ENCODE peak calls at places on chromosomes 1 and 21, in nine cellular contexts. X is hypothalamus, N is HCT116, R is myocyte, M is T-helper 2 cell, Y is brain microvascular endothelial cell, W is body of pancreas, D is IMR-90, C is HS-5. J is an unnamed sample.

GRCh38 chr1:156086256-156086662 is 4.0 kb upstream of the MEX3A start:
- DNase-seq in N (no peak), M (no peak), W (peak), C (no peak), R (no peak), X (no peak), D (peak), Y (peak), J (no peak)

GRCh38 chr1:28115267-28115666 is 26.9 kb upstream of the EYA3 start:
- DNase-seq in X (no peak), R (no peak), N (no peak), Y (no peak), D (peak), M (peak), C (no peak), W (no peak), J (peak)

GRCh38 chr1:182616130-182617074 is 12.2 kb upstream of the RGS16 start:
- DNase-seq in M (peak), D (peak), N (no peak), R (peak), W (peak), C (no peak), X (peak), Y (peak), J (peak)

GRCh38 chr1:34590211-34590623 is 164.6 kb upstream of the GJB5 start:
- DNase-seq in R (no peak), M (no peak), N (peak), Y (no peak), D (no peak), C (no peak), X (no peak), W (peak), J (no peak)

GRCh38 chr1:150259758-150260669 is 2.4 kb downstream of the CA14 start:
- DNase-seq in M (no peak), R (peak), D (no peak), W (peak), N (no peak), X (no peak), C (no peak), Y (no peak), J (no peak)

GRCh38 chr1:59015708-59016107 is 231.9 kb upstream of the JUN start:
- DNase-seq in D (peak), W (no peak), M (no peak), C (peak), X (no peak), Y (peak), N (no peak), R (peak), J (no peak)

GRCh38 chr21:14773777-14774345 is 227.7 kb upstream of the SAMSN1 start:
- DNase-seq in C (no peak), X (no peak), M (peak), N (peak), W (peak), D (no peak), R (peak), Y (peak), J (peak)

GRCh38 chr1:24541711-24542346 is 14.1 kb upstream of the NCMAP start:
- DNase-seq in N (no peak), X (no peak), Y (no peak), M (no peak), D (no peak), C (no peak), R (no peak), W (peak), J (no peak)

GRCh38 chr1:94622757-94623156 is 81.2 kb upstream of the F3 start:
- DNase-seq in D (peak), R (peak), C (no peak), M (no peak), X (no peak), Y (peak), N (peak), W (no peak), J (no peak)

GRCh38 chr1:119712342-119713038 is 756 bp downstream of the PHGDH start:
- DNase-seq in X (no peak), M (peak), N (peak), W (peak), R (peak), C (peak), Y (peak), D (peak), J (peak)

GRCh38 chr1:179803916-179804315 is 60.8 kb downstream of the FAM163A start:
- DNase-seq in N (no peak), R (no peak), Y (no peak), M (no peak), D (no peak), C (no peak), X (no peak), W (no peak), J (no peak)

GRCh38 chr1:53129891-53130597 is 12.4 kb downstream of the SLC1A7 start:
- DNase-seq in C (no peak), D (no peak), X (no peak), W (no peak), N (no peak), Y (no peak), R (no peak), M (no peak), J (no peak)

GRCh38 chr21:20353351-20353750 is 644.9 kb upstream of the NCAM2 start:
- DNase-seq in D (no peak), C (no peak), Y (no peak), W (no peak), R (no peak), N (no peak), X (no peak), M (no peak), J (no peak)

GRCh38 chr1:211133393-211133840 is 531 bp downstream of the KCNH1 start:
- DNase-seq in R (peak), D (no peak), X (peak), W (peak), C (peak), Y (no peak), N (no peak), M (no peak), J (no peak)

GRCh38 chr1:232386721-232387510 is 243.0 kb downstream of the SIPA1L2 start:
- DNase-seq in M (no peak), R (no peak), C (no peak), N (no peak), D (no peak), W (no peak), Y (no peak), X (no peak), J (no peak)

J was measured in tibial nerve.